ENCODE peak calls at places on chromosomes 5 and 9, in ten cellular contexts. One of them, this sample, is unnamed.
A peak's percentile ranks its signal among the peaks of the same experiment; 100 is the strongest.

GRCh38 chr5:54165687-54166086 is 144.7 kb downstream of the ARL15 start:
- DNase-seq in PC-9: no peak
- DNase-seq in adrenal gland: no peak
- DNase-seq in GM23248: no peak
- DNase-seq in CD8-positive, alpha-beta T cell: no peak
- DNase-seq in fibroblast of lung: no peak
- DNase-seq in neural progenitor cell: no peak
- DNase-seq in naive thymus-derived CD4-positive, alpha-beta T cell: no peak
- DNase-seq in heart left ventricle: no peak
- DNase-seq in spleen: no peak
- DNase-seq in this sample: no peak

GRCh38 chr5:80069918-80070318 is 34.8 kb downstream of the THBS4 start:
- DNase-seq in PC-9: no peak
- DNase-seq in adrenal gland: no peak
- DNase-seq in GM23248: peak; percentile 33
- DNase-seq in CD8-positive, alpha-beta T cell: no peak
- DNase-seq in fibroblast of lung: no peak
- DNase-seq in neural progenitor cell: no peak
- DNase-seq in naive thymus-derived CD4-positive, alpha-beta T cell: no peak
- DNase-seq in heart left ventricle: peak; percentile 64
- DNase-seq in spleen: no peak
- DNase-seq in this sample: no peak

GRCh38 chr9:10251490-10251889 is 361.3 kb downstream of the PTPRD start:
- DNase-seq in PC-9: no peak
- DNase-seq in adrenal gland: no peak
- DNase-seq in GM23248: no peak
- DNase-seq in CD8-positive, alpha-beta T cell: no peak
- DNase-seq in fibroblast of lung: peak; percentile 56
- DNase-seq in neural progenitor cell: no peak
- DNase-seq in naive thymus-derived CD4-positive, alpha-beta T cell: no peak
- DNase-seq in heart left ventricle: no peak
- DNase-seq in spleen: no peak
- DNase-seq in this sample: no peak

GRCh38 chr5:71955718-71956117 is 151.6 kb upstream of the MAP1B start:
- DNase-seq in PC-9: no peak
- DNase-seq in adrenal gland: no peak
- DNase-seq in GM23248: no peak
- DNase-seq in CD8-positive, alpha-beta T cell: no peak
- DNase-seq in fibroblast of lung: no peak
- DNase-seq in neural progenitor cell: no peak
- DNase-seq in naive thymus-derived CD4-positive, alpha-beta T cell: no peak
- DNase-seq in heart left ventricle: no peak
- DNase-seq in spleen: no peak
- DNase-seq in this sample: no peak

GRCh38 chr9:127128341-127129072 is 6.1 kb upstream of the ANGPTL2 start:
- DNase-seq in PC-9: peak; percentile 61
- DNase-seq in adrenal gland: no peak
- DNase-seq in GM23248: peak; percentile 65
- DNase-seq in CD8-positive, alpha-beta T cell: no peak
- DNase-seq in fibroblast of lung: peak; percentile 58
- DNase-seq in neural progenitor cell: no peak
- DNase-seq in naive thymus-derived CD4-positive, alpha-beta T cell: no peak
- DNase-seq in heart left ventricle: no peak
- DNase-seq in spleen: no peak
- DNase-seq in this sample: peak; percentile 91

GRCh38 chr5:173689171-173689676 is 72.8 kb upstream of the BOD1 start:
- DNase-seq in PC-9: no peak
- DNase-seq in adrenal gland: no peak
- DNase-seq in GM23248: no peak
- DNase-seq in CD8-positive, alpha-beta T cell: no peak
- DNase-seq in fibroblast of lung: no peak
- DNase-seq in neural progenitor cell: peak; percentile 24
- DNase-seq in naive thymus-derived CD4-positive, alpha-beta T cell: no peak
- DNase-seq in heart left ventricle: no peak
- DNase-seq in spleen: no peak
- DNase-seq in this sample: no peak

GRCh38 chr9:91681461-91682305 is 258.1 kb upstream of the NFIL3 start:
- DNase-seq in PC-9: no peak
- DNase-seq in adrenal gland: peak; percentile 82
- DNase-seq in GM23248: peak; percentile 93
- DNase-seq in CD8-positive, alpha-beta T cell: peak; percentile 74
- DNase-seq in fibroblast of lung: peak; percentile 62
- DNase-seq in neural progenitor cell: peak; percentile 91
- DNase-seq in naive thymus-derived CD4-positive, alpha-beta T cell: no peak
- DNase-seq in heart left ventricle: peak; percentile 89
- DNase-seq in spleen: peak; percentile 92
- DNase-seq in this sample: peak; percentile 88

GRCh38 chr5:112996830-112997374 is 20.3 kb downstream of the DCP2 start:
- DNase-seq in PC-9: no peak
- DNase-seq in adrenal gland: no peak
- DNase-seq in GM23248: no peak
- DNase-seq in CD8-positive, alpha-beta T cell: no peak
- DNase-seq in fibroblast of lung: peak; percentile 50
- DNase-seq in neural progenitor cell: no peak
- DNase-seq in naive thymus-derived CD4-positive, alpha-beta T cell: no peak
- DNase-seq in heart left ventricle: no peak
- DNase-seq in spleen: no peak
- DNase-seq in this sample: no peak

GRCh38 chr9:109098960-109099308 is 20.8 kb downstream of the TMEM245 start:
- DNase-seq in PC-9: no peak
- DNase-seq in adrenal gland: no peak
- DNase-seq in GM23248: peak; percentile 52
- DNase-seq in CD8-positive, alpha-beta T cell: no peak
- DNase-seq in fibroblast of lung: peak; percentile 63
- DNase-seq in neural progenitor cell: no peak
- DNase-seq in naive thymus-derived CD4-positive, alpha-beta T cell: no peak
- DNase-seq in heart left ventricle: no peak
- DNase-seq in spleen: no peak
- DNase-seq in this sample: no peak

GRCh38 chr5:92629000-92629399 is 952.0 kb downstream of the NR2F1-AS1 start:
- DNase-seq in PC-9: no peak
- DNase-seq in adrenal gland: no peak
- DNase-seq in GM23248: no peak
- DNase-seq in CD8-positive, alpha-beta T cell: no peak
- DNase-seq in fibroblast of lung: no peak
- DNase-seq in neural progenitor cell: no peak
- DNase-seq in naive thymus-derived CD4-positive, alpha-beta T cell: no peak
- DNase-seq in heart left ventricle: no peak
- DNase-seq in spleen: no peak
- DNase-seq in this sample: no peak

GRCh38 chr5:111511174-111512025 is 935 bp downstream of the STARD4 start:
- DNase-seq in PC-9: no peak
- DNase-seq in adrenal gland: no peak
- DNase-seq in GM23248: peak; percentile 64
- DNase-seq in CD8-positive, alpha-beta T cell: no peak
- DNase-seq in fibroblast of lung: peak; percentile 49
- DNase-seq in neural progenitor cell: no peak
- DNase-seq in naive thymus-derived CD4-positive, alpha-beta T cell: no peak
- DNase-seq in heart left ventricle: no peak
- DNase-seq in spleen: no peak
- DNase-seq in this sample: no peak

GRCh38 chr9:70466976-70467551 is 52.6 kb upstream of the KLF9 start:
- DNase-seq in PC-9: no peak
- DNase-seq in adrenal gland: no peak
- DNase-seq in GM23248: peak; percentile 96
- DNase-seq in CD8-positive, alpha-beta T cell: no peak
- DNase-seq in fibroblast of lung: peak; percentile 84
- DNase-seq in neural progenitor cell: no peak
- DNase-seq in naive thymus-derived CD4-positive, alpha-beta T cell: no peak
- DNase-seq in heart left ventricle: no peak
- DNase-seq in spleen: no peak
- DNase-seq in this sample: no peak

GRCh38 chr5:44242791-44243190 is 146.4 kb downstream of the FGF10 start:
- DNase-seq in PC-9: no peak
- DNase-seq in adrenal gland: no peak
- DNase-seq in GM23248: no peak
- DNase-seq in CD8-positive, alpha-beta T cell: no peak
- DNase-seq in fibroblast of lung: no peak
- DNase-seq in neural progenitor cell: no peak
- DNase-seq in naive thymus-derived CD4-positive, alpha-beta T cell: no peak
- DNase-seq in heart left ventricle: no peak
- DNase-seq in spleen: no peak
- DNase-seq in this sample: no peak

GRCh38 chr5:112119527-112119926 is 299.6 kb downstream of the EPB41L4A start:
- DNase-seq in PC-9: no peak
- DNase-seq in adrenal gland: no peak
- DNase-seq in GM23248: no peak
- DNase-seq in CD8-positive, alpha-beta T cell: no peak
- DNase-seq in fibroblast of lung: peak; percentile 23
- DNase-seq in neural progenitor cell: no peak
- DNase-seq in naive thymus-derived CD4-positive, alpha-beta T cell: no peak
- DNase-seq in heart left ventricle: no peak
- DNase-seq in spleen: no peak
- DNase-seq in this sample: no peak

DNA sequence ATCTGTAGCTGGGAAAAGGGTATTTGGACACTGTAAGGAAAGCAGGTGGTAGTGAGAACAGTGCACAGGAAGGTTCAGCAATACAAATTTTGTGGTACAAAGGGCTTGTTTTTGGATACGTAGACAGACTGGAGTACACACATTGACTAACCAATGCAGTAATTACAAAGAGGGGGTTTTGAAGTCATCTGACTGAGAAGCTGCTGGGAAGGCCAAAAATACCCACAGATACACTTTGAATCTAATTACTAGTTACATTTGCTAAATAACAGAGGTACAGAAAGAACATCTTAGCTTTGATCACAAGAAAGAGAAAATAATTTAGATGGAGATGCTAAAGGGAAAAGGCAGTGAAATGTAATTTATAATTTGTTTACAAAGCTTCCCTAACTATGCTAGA is 45.9 kb downstream of the PKD2L2 start:
- DNase-seq in PC-9: no peak
- DNase-seq in adrenal gland: no peak
- DNase-seq in GM23248: no peak
- DNase-seq in CD8-positive, alpha-beta T cell: no peak
- DNase-seq in fibroblast of lung: no peak
- DNase-seq in neural progenitor cell: no peak
- DNase-seq in naive thymus-derived CD4-positive, alpha-beta T cell: no peak
- DNase-seq in heart left ventricle: no peak
- DNase-seq in spleen: no peak
- DNase-seq in this sample: no peak
- H3K27ac ChIP-seq in PC-9: no peak overlapping the region
- H3K27ac ChIP-seq in adrenal gland: no peak overlapping the region
- H3K27ac ChIP-seq in GM23248: no peak overlapping the region
- H3K27ac ChIP-seq in CD8-positive, alpha-beta T cell: no peak overlapping the region
- H3K27ac ChIP-seq in fibroblast of lung: no peak overlapping the region
- H3K27ac ChIP-seq in neural progenitor cell: no peak overlapping the region
- H3K27ac ChIP-seq in naive thymus-derived CD4-positive, alpha-beta T cell: no peak overlapping the region
- H3K27ac ChIP-seq in heart left ventricle: no peak overlapping the region
- H3K27ac ChIP-seq in spleen: no peak overlapping the region
- H3K27ac ChIP-seq in this sample: no peak overlapping the region

GRCh38 chr5:51398875-51399635 is 15.8 kb downstream of the ISL1 start:
- DNase-seq in PC-9: no peak
- DNase-seq in adrenal gland: no peak
- DNase-seq in GM23248: no peak
- DNase-seq in CD8-positive, alpha-beta T cell: no peak
- DNase-seq in fibroblast of lung: no peak
- DNase-seq in neural progenitor cell: peak; percentile 67
- DNase-seq in naive thymus-derived CD4-positive, alpha-beta T cell: no peak
- DNase-seq in heart left ventricle: no peak
- DNase-seq in spleen: no peak
- DNase-seq in this sample: no peak
- H3K4me3 ChIP-seq in PC-9: no peak overlapping the region
- H3K4me3 ChIP-seq in adrenal gland: no peak overlapping the region
- H3K4me3 ChIP-seq in GM23248: no peak overlapping the region
- H3K4me3 ChIP-seq in CD8-positive, alpha-beta T cell: no peak overlapping the region
- H3K4me3 ChIP-seq in fibroblast of lung: no peak overlapping the region
- H3K4me3 ChIP-seq in neural progenitor cell: peak overlapping the region; percentile 50
- H3K4me3 ChIP-seq in naive thymus-derived CD4-positive, alpha-beta T cell: no peak overlapping the region
- H3K4me3 ChIP-seq in heart left ventricle: no peak overlapping the region
- H3K4me3 ChIP-seq in spleen: no peak overlapping the region
- H3K4me3 ChIP-seq in this sample: no peak overlapping the region

DNA sequence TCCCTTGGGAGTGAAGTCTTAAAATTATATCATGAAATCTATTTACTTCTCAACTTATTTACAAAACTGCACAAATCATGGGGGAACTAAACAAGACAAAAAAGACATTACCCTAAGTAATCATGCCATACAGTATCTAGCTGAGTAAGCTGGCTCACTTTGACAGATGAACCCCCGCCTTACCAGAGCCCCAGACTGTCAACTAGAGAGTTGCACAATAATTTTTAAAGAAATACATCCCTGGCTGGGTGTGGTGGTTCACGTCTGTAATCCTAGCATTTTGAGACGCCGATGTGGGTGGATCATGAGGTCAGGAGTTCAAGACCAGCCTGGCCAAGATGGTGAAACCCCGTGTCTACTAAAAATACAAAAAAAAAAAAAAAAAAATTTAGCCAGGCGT is 62.3 kb downstream of the LPAR1 start:
- DNase-seq in PC-9: no peak
- DNase-seq in adrenal gland: no peak
- DNase-seq in GM23248: peak; percentile 57
- DNase-seq in CD8-positive, alpha-beta T cell: no peak
- DNase-seq in fibroblast of lung: no peak
- DNase-seq in neural progenitor cell: no peak
- DNase-seq in naive thymus-derived CD4-positive, alpha-beta T cell: no peak
- DNase-seq in heart left ventricle: no peak
- DNase-seq in spleen: no peak
- DNase-seq in this sample: no peak
- H3K4me1 ChIP-seq in PC-9: peaks cover 11% of the 10 kb centered on the region
- H3K4me1 ChIP-seq in adrenal gland: peaks cover 24% of the 10 kb centered on the region
- H3K4me1 ChIP-seq in GM23248: peaks cover 56% of the 10 kb centered on the region
- H3K4me1 ChIP-seq in CD8-positive, alpha-beta T cell: no peaks in the 10 kb centered on the region
- H3K4me1 ChIP-seq in fibroblast of lung: peaks cover 16% of the 10 kb centered on the region
- H3K4me1 ChIP-seq in neural progenitor cell: no peaks in the 10 kb centered on the region
- H3K4me1 ChIP-seq in naive thymus-derived CD4-positive, alpha-beta T cell: no peaks in the 10 kb centered on the region
- H3K4me1 ChIP-seq in heart left ventricle: no peaks in the 10 kb centered on the region
- H3K4me1 ChIP-seq in spleen: peaks cover 27% of the 10 kb centered on the region
- H3K4me1 ChIP-seq in this sample: no peaks in the 10 kb centered on the region

GRCh38 chr9:133057553-133057952 is 4.2 kb upstream of the CEL start:
- DNase-seq in PC-9: no peak
- DNase-seq in adrenal gland: no peak
- DNase-seq in GM23248: no peak
- DNase-seq in CD8-positive, alpha-beta T cell: no peak
- DNase-seq in fibroblast of lung: no peak
- DNase-seq in neural progenitor cell: no peak
- DNase-seq in naive thymus-derived CD4-positive, alpha-beta T cell: no peak
- DNase-seq in heart left ventricle: no peak
- DNase-seq in spleen: no peak
- DNase-seq in this sample: no peak

GRCh38 chr9:133059623-133060022 is 2.2 kb upstream of the CEL start:
- DNase-seq in PC-9: no peak
- DNase-seq in adrenal gland: no peak
- DNase-seq in GM23248: no peak
- DNase-seq in CD8-positive, alpha-beta T cell: no peak
- DNase-seq in fibroblast of lung: no peak
- DNase-seq in neural progenitor cell: no peak
- DNase-seq in naive thymus-derived CD4-positive, alpha-beta T cell: no peak
- DNase-seq in heart left ventricle: no peak
- DNase-seq in spleen: no peak
- DNase-seq in this sample: no peak

GRCh38 chr9:133060417-133060841 is 1.4 kb upstream of the CEL start:
- DNase-seq in PC-9: no peak
- DNase-seq in adrenal gland: no peak
- DNase-seq in GM23248: no peak
- DNase-seq in CD8-positive, alpha-beta T cell: no peak
- DNase-seq in fibroblast of lung: no peak
- DNase-seq in neural progenitor cell: no peak
- DNase-seq in naive thymus-derived CD4-positive, alpha-beta T cell: no peak
- DNase-seq in heart left ventricle: no peak
- DNase-seq in spleen: no peak
- DNase-seq in this sample: no peak

GRCh38 chr9:133058051-133058450 is 3.7 kb upstream of the CEL start:
- DNase-seq in PC-9: no peak
- DNase-seq in adrenal gland: peak; percentile 14
- DNase-seq in GM23248: no peak
- DNase-seq in CD8-positive, alpha-beta T cell: no peak
- DNase-seq in fibroblast of lung: no peak
- DNase-seq in neural progenitor cell: no peak
- DNase-seq in naive thymus-derived CD4-positive, alpha-beta T cell: no peak
- DNase-seq in heart left ventricle: no peak
- DNase-seq in spleen: no peak
- DNase-seq in this sample: no peak

GRCh38 chr9:133058550-133059320 is 3.0 kb upstream of the CEL start:
- DNase-seq in PC-9: no peak
- DNase-seq in adrenal gland: peak; percentile 17
- DNase-seq in GM23248: no peak
- DNase-seq in CD8-positive, alpha-beta T cell: no peak
- DNase-seq in fibroblast of lung: no peak
- DNase-seq in neural progenitor cell: no peak
- DNase-seq in naive thymus-derived CD4-positive, alpha-beta T cell: no peak
- DNase-seq in heart left ventricle: no peak
- DNase-seq in spleen: no peak
- DNase-seq in this sample: no peak
- H3K27ac ChIP-seq in PC-9: no peak overlapping the region
- H3K27ac ChIP-seq in adrenal gland: no peak overlapping the region
- H3K27ac ChIP-seq in GM23248: no peak overlapping the region
- H3K27ac ChIP-seq in CD8-positive, alpha-beta T cell: no peak overlapping the region
- H3K27ac ChIP-seq in fibroblast of lung: no peak overlapping the region
- H3K27ac ChIP-seq in neural progenitor cell: peak overlapping the region; percentile 53
- H3K27ac ChIP-seq in naive thymus-derived CD4-positive, alpha-beta T cell: peak overlapping the region; percentile 39
- H3K27ac ChIP-seq in heart left ventricle: no peak overlapping the region
- H3K27ac ChIP-seq in spleen: no peak overlapping the region
- H3K27ac ChIP-seq in this sample: no peak overlapping the region

This sample was measured in sigmoid colon.